ENCODE peak calls at places on chromosome 22, in nine cellular contexts. Y is nephron progenitor cell; Z is EH; I is HEK293T; N is activated naive CD4-positive, alpha-beta T cell treated with anti-CD3 and anti-CD28 coated beads, Interleukin-2, amount 50 U/mL, for 72 hours; O is heart left ventricle; S is NCI-H1930; M is iPS DF 6.9; J is activated CD4-positive, alpha-beta T cell treated with anti-CD3 and anti-CD28 coated beads, Interleukin-2, amount 10 ng/mL, durations not matched to agents 7 days and 5 days. Q is an unnamed sample.

GRCh38 chr22:42796081-42796480 is 61.0 kb downstream of the ARFGAP3 start:
- DNase-seq in M (no peak), N (no peak), J (no peak), Y (no peak), Z (no peak), I (no peak), O (no peak), S (no peak), Q (no peak)

GRCh38 chr22:50734343-50734771 is 3.6 kb upstream of the ACR start:
- DNase-seq in Y (no peak), J (no peak), M (no peak), Z (no peak), N (no peak), I (no peak), O (peak; percentile 11), S (no peak), Q (peak; percentile 2)

GRCh38 chr22:43955883-43956286 is 643 bp downstream of the SAMM50 start:
- DNase-seq in S (no peak), M (no peak), J (peak; percentile 35), I (no peak), N (no peak), O (no peak), Y (no peak), Z (no peak), Q (no peak)

GRCh38 chr22:41340357-41340756 is 39.0 kb downstream of the ZC3H7B start:
- DNase-seq in N (no peak), S (no peak), I (no peak), M (no peak), Z (no peak), O (no peak), J (no peak), Y (no peak), Q (no peak)

GRCh38 chr22:20833225-20833665 is 25.4 kb downstream of the PI4KA start:
- DNase-seq in Z (no peak), J (no peak), I (no peak), O (no peak), Y (no peak), M (no peak), S (no peak), N (no peak), Q (no peak)

GRCh38 chr22:27075028-27075678 is 417.8 kb downstream of the MIAT start:
- DNase-seq in N (no peak), Z (peak; percentile 7), M (no peak), J (no peak), O (no peak), Y (peak; percentile 47), S (no peak), I (no peak), Q (no peak)

GRCh38 chr22:45210174-45210573 is 30.5 kb downstream of the KIAA0930 start:
- DNase-seq in M (no peak), J (no peak), S (no peak), Y (no peak), O (no peak), N (no peak), I (no peak), Z (no peak), Q (peak; percentile 8)

GRCh38 chr22:48923909-48924475 is 903.7 kb downstream of the BRD1 start:
- DNase-seq in N (no peak), J (no peak), M (no peak), I (no peak), Y (no peak), O (no peak), Z (no peak), S (no peak), Q (no peak)

GRCh38 chr22:19477321-19478085 is 1.5 kb downstream of the UFD1 start:
- DNase-seq in Z (peak; percentile 27), I (no peak), J (peak; percentile 18), M (no peak), N (no peak), Y (no peak), O (no peak), S (no peak), Q (no peak)

GRCh38 chr22:22941831-22942510 is 54.4 kb downstream of the IGLL5 start:
- DNase-seq in Z (no peak), N (no peak), Y (no peak), J (no peak), S (no peak), M (no peak), I (no peak), O (no peak), Q (no peak)

GRCh38 chr22:40593460-40594273 is 42.9 kb downstream of the MRTFA start:
- DNase-seq in J (no peak), I (no peak), O (no peak), S (peak; percentile 53), N (no peak), Y (no peak), M (no peak), Z (no peak), Q (no peak)

GRCh38 chr22:45918455-45919370 is 58.2 kb downstream of the WNT7B start:
- DNase-seq in S (no peak), I (no peak), M (no peak), Z (no peak), J (no peak), N (no peak), O (no peak), Y (no peak), Q (no peak)

GRCh38 chr22:38863531-38864131 is 8.4 kb downstream of the CBX6 start:
- DNase-seq in N (peak; percentile 53), M (no peak), Y (no peak), S (no peak), Z (no peak), I (no peak), J (no peak), O (no peak), Q (no peak)